ENCODE peak calls at places on chromosomes 12 and 14, in ten cellular contexts. T is GM13976; A is stimulated activated CD4-positive, alpha-beta T cell treated with anti-CD3 and anti-CD28 coated beads, TNF-alpha, amount 100 ng/mL, for 1 hour; G is retina; L is astrocyte of the hippocampus; U is HCEC 1CT; J is HFFc6; H is chondrocyte; O is NCI-H2081; P is amygdala. B is an unnamed sample.

GRCh38 chr14:69553221-69553620 is 21.4 kb downstream of the CCDC177 start:
- DNase-seq in T (no peak), A (no peak), G (no peak), L (peak; percentile 29), U (peak; percentile 67), J (peak; percentile 56), H (no peak), O (no peak), P (no peak), B (no peak)

GRCh38 chr12:57195655-57196371 is 20.8 kb upstream of the NXPH4 start:
- DNase-seq in T (no peak), A (no peak), G (no peak), L (no peak), U (no peak), J (no peak), H (no peak), O (no peak), P (no peak), B (no peak)

GRCh38 chr12:89311703-89312293 is 40.5 kb downstream of the DUSP6 start:
- DNase-seq in T (no peak), A (no peak), G (no peak), L (no peak), U (no peak), J (no peak), H (no peak), O (no peak), P (no peak), B (no peak)

GRCh38 chr12:72018036-72018435 is 79.4 kb downstream of the TPH2 start:
- DNase-seq in T (no peak), A (no peak), G (no peak), L (no peak), U (no peak), J (no peak), H (no peak), O (no peak), P (no peak), B (no peak)

GRCh38 chr14:79540394-79540793 is 670.9 kb downstream of the DIO2 start:
- DNase-seq in T (no peak), A (no peak), G (no peak), L (no peak), U (no peak), J (no peak), H (no peak), O (no peak), P (no peak), B (no peak)

GRCh38 chr12:116551952-116552749 is 7.0 kb upstream of the MAP1LC3B2 start:
- DNase-seq in T (no peak), A (no peak), G (no peak), L (peak; percentile 16), U (peak; percentile 53), J (peak; percentile 33), H (no peak), O (no peak), P (no peak), B (peak; percentile 6)

GRCh38 chr12:96375173-96375572 is 25.1 kb downstream of the CDK17 start:
- DNase-seq in T (no peak), A (no peak), G (no peak), L (no peak), U (no peak), J (no peak), H (no peak), O (no peak), P (no peak), B (no peak)

GRCh38 chr12:67433393-67434175 is 164.4 kb downstream of the CAND1 start:
- DNase-seq in T (no peak), A (no peak), G (no peak), L (peak; percentile 53), U (peak; percentile 47), J (peak; percentile 52), H (no peak), O (no peak), P (no peak), B (no peak)

GRCh38 chr14:104665092-104665662 is 24.2 kb upstream of the INF2 start:
- DNase-seq in T (peak; percentile 68), A (no peak), G (no peak), L (no peak), U (peak; percentile 17), J (no peak), H (no peak), O (no peak), P (no peak), B (no peak)

GRCh38 chr14:28141662-28142061 is 624.9 kb upstream of the FOXG1 start:
- DNase-seq in T (no peak), A (no peak), G (no peak), L (no peak), U (no peak), J (no peak), H (no peak), O (no peak), P (no peak), B (no peak)

GRCh38 chr12:124861492-124861891 is 2.2 kb downstream of the SCARB1 start:
- DNase-seq in T (no peak), A (no peak), G (no peak), L (peak; percentile 80), U (no peak), J (no peak), H (no peak), O (no peak), P (peak; percentile 68), B (no peak)

GRCh38 chr12:12788131-12788530 is 2.7 kb downstream of the APOLD1 start:
- DNase-seq in T (no peak), A (no peak), G (peak; percentile 5), L (no peak), U (no peak), J (no peak), H (no peak), O (no peak), P (no peak), B (no peak)